ENCODE peak calls at places on chromosomes 6 and 20, in five cellular contexts. Q, X, R, I and H are unnamed samples.

GRCh38 chr20:53995949-53996348 is 74.4 kb downstream of the BCAS1 start:
- DNase-seq in Q (no peak), X (no peak), R (no peak), I (no peak), H (no peak)

GRCh38 chr6:66930559-66931290 is 1223.7 kb upstream of the EYS start:
- DNase-seq in Q (no peak), X (no peak), R (no peak), I (no peak), H (no peak)

GRCh38 chr6:91560409-91560808 is 973.5 kb upstream of the MAP3K7 start:
- DNase-seq in Q (no peak), X (no peak), R (no peak), I (no peak), H (no peak)

GRCh38 chr6:13453771-13454251 is 33.6 kb downstream of the GFOD1 start:
- DNase-seq in Q (no peak), X (peak), R (no peak), I (no peak), H (no peak)

GRCh38 chr20:49956689-49957443 is 20.7 kb downstream of the RNF114 start:
- DNase-seq in Q (no peak), X (no peak), R (no peak), I (peak), H (peak)

GRCh38 chr6:22906091-22906549 is 336.8 kb downstream of the HDGFL1 start:
- DNase-seq in Q (no peak), X (no peak), R (peak), I (no peak), H (no peak)

GRCh38 chr6:85066270-85066669 is 301.9 kb upstream of the TBX18 start:
- DNase-seq in Q (no peak), X (no peak), R (no peak), I (no peak), H (no peak)

GRCh38 chr6:168053957-168054471 is 25.0 kb downstream of the FRMD1 start:
- DNase-seq in Q (no peak), X (no peak), R (no peak), I (no peak), H (no peak)

GRCh38 chr20:59673288-59673997 is 69.1 kb downstream of the PHACTR3 start:
- DNase-seq in Q (no peak), X (no peak), R (no peak), I (no peak), H (no peak)

GRCh38 chr20:36808317-36809257 is 35.0 kb upstream of the DSN1 start:
- DNase-seq in Q (peak), X (peak), R (peak), I (no peak), H (no peak)